ENCODE peak calls at places on chromosomes 3 and 15, in nine cellular contexts. One of them, this sample, is unnamed.
A peak's percentile ranks its signal among the peaks of the same experiment; 100 is the strongest.

GRCh38 chr15:31540633-31541032 is 214.0 kb downstream of the KLF13 start:
- DNase-seq in GM13976: no peak
- DNase-seq in H1: no peak
- DNase-seq in BJ: no peak
- DNase-seq in lung: no peak
- DNase-seq in MCF 10A: no peak
- DNase-seq in foreskin keratinocyte: no peak
- DNase-seq in transverse colon: no peak
- DNase-seq in A549: no peak
- DNase-seq in this sample: no peak

GRCh38 chr3:62538706-62539356 is 165.5 kb upstream of the FEZF2 start:
- DNase-seq in GM13976: no peak
- DNase-seq in H1: no peak
- DNase-seq in BJ: no peak
- DNase-seq in lung: no peak
- DNase-seq in MCF 10A: no peak
- DNase-seq in foreskin keratinocyte: no peak
- DNase-seq in transverse colon: no peak
- DNase-seq in A549: no peak
- DNase-seq in this sample: no peak

GRCh38 chr3:32177702-32178198 is 60.7 kb upstream of the CMTM8 start:
- DNase-seq in GM13976: no peak
- DNase-seq in H1: peak; percentile 73
- DNase-seq in BJ: no peak
- DNase-seq in lung: peak; percentile 75
- DNase-seq in MCF 10A: peak; percentile 89
- DNase-seq in foreskin keratinocyte: peak; percentile 78
- DNase-seq in transverse colon: peak; percentile 67
- DNase-seq in A549: peak; percentile 67
- DNase-seq in this sample: no peak

GRCh38 chr15:95609096-95609495 is 721.4 kb upstream of the NR2F2 start:
- DNase-seq in GM13976: no peak
- DNase-seq in H1: no peak
- DNase-seq in BJ: no peak
- DNase-seq in lung: no peak
- DNase-seq in MCF 10A: no peak
- DNase-seq in foreskin keratinocyte: no peak
- DNase-seq in transverse colon: no peak
- DNase-seq in A549: no peak
- DNase-seq in this sample: no peak

GRCh38 chr3:151278223-151278622 is at the start of gene P2RY14:
- DNase-seq in GM13976: no peak
- DNase-seq in H1: no peak
- DNase-seq in BJ: no peak
- DNase-seq in lung: no peak
- DNase-seq in MCF 10A: no peak
- DNase-seq in foreskin keratinocyte: no peak
- DNase-seq in transverse colon: no peak
- DNase-seq in A549: no peak
- DNase-seq in this sample: no peak

GRCh38 chr3:176046717-176047116 is 1150.6 kb downstream of the TBL1XR1 start:
- DNase-seq in GM13976: no peak
- DNase-seq in H1: no peak
- DNase-seq in BJ: no peak
- DNase-seq in lung: no peak
- DNase-seq in MCF 10A: no peak
- DNase-seq in foreskin keratinocyte: no peak
- DNase-seq in transverse colon: no peak
- DNase-seq in A549: no peak
- DNase-seq in this sample: no peak

GRCh38 chr3:73100734-73101550 is 39.5 kb downstream of the EBLN2 start:
- DNase-seq in GM13976: peak; percentile 90
- DNase-seq in H1: peak; percentile 94
- DNase-seq in BJ: peak; percentile 10
- DNase-seq in lung: peak; percentile 81
- DNase-seq in MCF 10A: peak; percentile 85
- DNase-seq in foreskin keratinocyte: peak; percentile 53
- DNase-seq in transverse colon: peak; percentile 88
- DNase-seq in A549: peak; percentile 90
- DNase-seq in this sample: peak; percentile 81

GRCh38 chr3:165837058-165837525 is at the start of gene BCHE:
- DNase-seq in GM13976: no peak
- DNase-seq in H1: no peak
- DNase-seq in BJ: no peak
- DNase-seq in lung: no peak
- DNase-seq in MCF 10A: peak; percentile 10
- DNase-seq in foreskin keratinocyte: peak; percentile 61
- DNase-seq in transverse colon: no peak
- DNase-seq in A549: peak; percentile 4
- DNase-seq in this sample: no peak

GRCh38 chr3:180421711-180422110 is 180.3 kb upstream of the TTC14 start:
- DNase-seq in GM13976: no peak
- DNase-seq in H1: no peak
- DNase-seq in BJ: no peak
- DNase-seq in lung: no peak
- DNase-seq in MCF 10A: no peak
- DNase-seq in foreskin keratinocyte: no peak
- DNase-seq in transverse colon: no peak
- DNase-seq in A549: no peak
- DNase-seq in this sample: no peak

DNA sequence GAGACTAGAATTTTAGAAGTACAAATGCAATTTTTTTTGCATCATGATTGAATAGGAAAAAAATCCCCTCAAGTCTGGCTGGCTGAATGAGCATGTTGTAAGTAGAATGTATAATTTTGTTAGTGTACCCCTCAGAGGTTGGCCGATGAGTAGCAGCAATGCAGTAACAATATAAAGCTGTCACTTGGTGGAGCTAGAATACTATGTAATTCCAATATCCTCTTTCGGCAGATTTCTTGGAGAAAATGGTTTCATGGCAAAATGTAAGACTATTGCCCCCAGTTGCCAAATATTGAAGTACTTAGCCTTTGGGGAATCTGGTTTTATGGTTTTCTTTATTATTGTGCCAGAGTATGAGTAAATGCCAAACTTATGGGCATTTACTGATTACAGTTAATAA is 39.8 kb upstream of the SGO1 start:
- DNase-seq in GM13976: no peak
- DNase-seq in H1: no peak
- DNase-seq in BJ: peak; percentile 5
- DNase-seq in lung: no peak
- DNase-seq in MCF 10A: peak; percentile 39
- DNase-seq in foreskin keratinocyte: peak; percentile 25
- DNase-seq in transverse colon: no peak
- DNase-seq in A549: peak; percentile 12
- DNase-seq in this sample: no peak
- TF ChIP-seq CTCF in GM13976: no peak
- TF ChIP-seq CTCF in H1: peak; percentile 53
- TF ChIP-seq CTCF in BJ: peak; percentile 15
- TF ChIP-seq CTCF in lung: no peak
- TF ChIP-seq CTCF in MCF 10A: peak; percentile 37
- TF ChIP-seq CTCF in foreskin keratinocyte: peak; percentile 72
- TF ChIP-seq CTCF in transverse colon: no peak
- TF ChIP-seq CTCF in A549: peak; percentile 63
- TF ChIP-seq CTCF in this sample: peak; percentile 71

DNA sequence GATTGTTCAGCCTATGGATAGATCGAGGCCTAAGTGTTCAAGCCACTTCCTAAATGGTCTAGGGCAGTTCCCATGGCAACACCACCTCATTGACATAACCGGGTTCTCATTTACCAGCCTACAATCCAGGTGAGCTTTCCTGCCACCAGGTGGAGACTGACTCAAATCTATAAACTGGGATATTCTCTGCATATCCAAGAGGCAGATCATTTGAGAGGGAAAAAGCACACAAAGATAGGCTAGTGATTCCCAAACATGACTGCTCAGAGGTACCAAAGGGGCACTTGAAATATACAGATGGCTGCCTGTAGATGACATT is 141.3 kb upstream of the PROK2 start:
- DNase-seq in GM13976: peak; percentile 44
- DNase-seq in H1: peak; percentile 70
- DNase-seq in BJ: no peak
- DNase-seq in lung: peak; percentile 33
- DNase-seq in MCF 10A: peak; percentile 68
- DNase-seq in foreskin keratinocyte: peak; percentile 62
- DNase-seq in transverse colon: peak; percentile 50
- DNase-seq in A549: peak; percentile 17
- DNase-seq in this sample: no peak
- TF ChIP-seq CTCF in GM13976: no peak
- TF ChIP-seq CTCF in H1: peak; percentile 88
- TF ChIP-seq CTCF in BJ: no peak
- TF ChIP-seq CTCF in lung: no peak
- TF ChIP-seq CTCF in MCF 10A: peak; percentile 39
- TF ChIP-seq CTCF in foreskin keratinocyte: peak; percentile 82
- TF ChIP-seq CTCF in transverse colon: peak; percentile 45
- TF ChIP-seq CTCF in A549: peak; percentile 30
- TF ChIP-seq CTCF in this sample: peak; percentile 40

GRCh38 chr15:61449306-61449705 is 220.2 kb upstream of the RORA start:
- DNase-seq in GM13976: no peak
- DNase-seq in H1: no peak
- DNase-seq in BJ: no peak
- DNase-seq in lung: no peak
- DNase-seq in MCF 10A: no peak
- DNase-seq in foreskin keratinocyte: peak; percentile 2
- DNase-seq in transverse colon: no peak
- DNase-seq in A549: no peak
- DNase-seq in this sample: no peak

GRCh38 chr15:61444585-61444984 is 215.5 kb upstream of the RORA start:
- DNase-seq in GM13976: peak; percentile 17
- DNase-seq in H1: no peak
- DNase-seq in BJ: no peak
- DNase-seq in lung: no peak
- DNase-seq in MCF 10A: no peak
- DNase-seq in foreskin keratinocyte: no peak
- DNase-seq in transverse colon: no peak
- DNase-seq in A549: no peak
- DNase-seq in this sample: no peak

GRCh38 chr15:61447981-61448380 is 218.9 kb upstream of the RORA start:
- DNase-seq in GM13976: no peak
- DNase-seq in H1: no peak
- DNase-seq in BJ: no peak
- DNase-seq in lung: no peak
- DNase-seq in MCF 10A: no peak
- DNase-seq in foreskin keratinocyte: no peak
- DNase-seq in transverse colon: no peak
- DNase-seq in A549: no peak
- DNase-seq in this sample: no peak
- TF ChIP-seq CTCF in GM13976: no peak
- TF ChIP-seq CTCF in H1: no peak
- TF ChIP-seq CTCF in BJ: no peak
- TF ChIP-seq CTCF in lung: no peak
- TF ChIP-seq CTCF in MCF 10A: no peak
- TF ChIP-seq CTCF in foreskin keratinocyte: no peak
- TF ChIP-seq CTCF in transverse colon: no peak
- TF ChIP-seq CTCF in A549: no peak
- TF ChIP-seq CTCF in this sample: no peak

GRCh38 chr15:65044724-65045481 is at the start of gene SLC51B:
- DNase-seq in GM13976: no peak
- DNase-seq in H1: no peak
- DNase-seq in BJ: no peak
- DNase-seq in lung: peak; percentile 60
- DNase-seq in MCF 10A: no peak
- DNase-seq in foreskin keratinocyte: no peak
- DNase-seq in transverse colon: peak; percentile 78
- DNase-seq in A549: no peak
- DNase-seq in this sample: no peak

GRCh38 chr15:65040461-65040860 is 4.7 kb upstream of the SLC51B start:
- DNase-seq in GM13976: no peak
- DNase-seq in H1: no peak
- DNase-seq in BJ: no peak
- DNase-seq in lung: no peak
- DNase-seq in MCF 10A: no peak
- DNase-seq in foreskin keratinocyte: peak; percentile 67
- DNase-seq in transverse colon: no peak
- DNase-seq in A549: no peak
- DNase-seq in this sample: no peak

GRCh38 chr15:65038838-65039237 is 6.3 kb upstream of the SLC51B start:
- DNase-seq in GM13976: no peak
- DNase-seq in H1: no peak
- DNase-seq in BJ: no peak
- DNase-seq in lung: no peak
- DNase-seq in MCF 10A: no peak
- DNase-seq in foreskin keratinocyte: no peak
- DNase-seq in transverse colon: no peak
- DNase-seq in A549: no peak
- DNase-seq in this sample: no peak

GRCh38 chr15:65042776-65043322 is 2.3 kb upstream of the SLC51B start:
- DNase-seq in GM13976: no peak
- DNase-seq in H1: no peak
- DNase-seq in BJ: no peak
- DNase-seq in lung: no peak
- DNase-seq in MCF 10A: no peak
- DNase-seq in foreskin keratinocyte: no peak
- DNase-seq in transverse colon: peak; percentile 41
- DNase-seq in A549: no peak
- DNase-seq in this sample: no peak

GRCh38 chr15:65041787-65042186 is 3.4 kb upstream of the SLC51B start:
- DNase-seq in GM13976: no peak
- DNase-seq in H1: no peak
- DNase-seq in BJ: no peak
- DNase-seq in lung: no peak
- DNase-seq in MCF 10A: no peak
- DNase-seq in foreskin keratinocyte: no peak
- DNase-seq in transverse colon: no peak
- DNase-seq in A549: no peak
- DNase-seq in this sample: no peak
- TF ChIP-seq CTCF in GM13976: no peak
- TF ChIP-seq CTCF in H1: no peak
- TF ChIP-seq CTCF in BJ: no peak
- TF ChIP-seq CTCF in lung: no peak
- TF ChIP-seq CTCF in MCF 10A: no peak
- TF ChIP-seq CTCF in foreskin keratinocyte: no peak
- TF ChIP-seq CTCF in transverse colon: no peak
- TF ChIP-seq CTCF in A549: no peak
- TF ChIP-seq CTCF in this sample: no peak

GRCh38 chr3:189580190-189580589 is 51.0 kb upstream of the TP63 start:
- DNase-seq in GM13976: no peak
- DNase-seq in H1: no peak
- DNase-seq in BJ: no peak
- DNase-seq in lung: no peak
- DNase-seq in MCF 10A: peak; percentile 25
- DNase-seq in foreskin keratinocyte: no peak
- DNase-seq in transverse colon: no peak
- DNase-seq in A549: no peak
- DNase-seq in this sample: no peak
- TF ChIP-seq CTCF in GM13976: no peak
- TF ChIP-seq CTCF in H1: no peak
- TF ChIP-seq CTCF in BJ: no peak
- TF ChIP-seq CTCF in lung: no peak
- TF ChIP-seq CTCF in MCF 10A: no peak
- TF ChIP-seq CTCF in foreskin keratinocyte: no peak
- TF ChIP-seq CTCF in transverse colon: no peak
- TF ChIP-seq CTCF in A549: no peak
- TF ChIP-seq CTCF in this sample: no peak